ENCODE peak calls at places on chromosomes 4 and X, in four cellular contexts. A, W, J and H are unnamed samples.

GRCh38 chrX:10110316-10110932 is 46.4 kb upstream of the CLCN4 start:
- DNase-seq in J (no peak), A (no peak), W (no peak), H (no peak)

GRCh38 chrX:45479835-45480422 is 279.3 kb upstream of the DIPK2B start:
- DNase-seq in W (no peak), A (peak), J (no peak), H (peak)

GRCh38 chrX:2819345-2820130 is 9.2 kb upstream of the GYG2 start:
- DNase-seq in W (no peak), J (no peak), A (no peak), H (peak)

GRCh38 chr4:95318483-95318882 is 230.3 kb downstream of the UNC5C start:
- DNase-seq in A (no peak), J (no peak), W (no peak), H (no peak)

GRCh38 chr4:80305466-80305865 is 30.1 kb upstream of the CFAP299 start:
- DNase-seq in J (no peak), W (no peak), A (peak), H (peak)

GRCh38 chr4:129344058-129344457 is 248.1 kb downstream of the C4orf33 start:
- DNase-seq in W (no peak), J (peak), A (peak), H (peak)

GRCh38 chr4:158807696-158808095 is 38.9 kb downstream of the FNIP2 start:
- DNase-seq in A (no peak), W (no peak), J (no peak), H (no peak)

GRCh38 chr4:105061136-105061696 is 85.5 kb upstream of the TET2 start:
- DNase-seq in A (no peak), J (peak), W (no peak), H (no peak)

GRCh38 chr4:140308366-140309123 is 64.9 kb upstream of the SCOC start:
- DNase-seq in W (peak), J (peak), A (peak), H (peak)

GRCh38 chr4:140312101-140312500 is 61.3 kb upstream of the SCOC start:
- DNase-seq in W (no peak), J (no peak), A (no peak), H (no peak)

GRCh38 chr4:140305053-140305452 is 68.4 kb upstream of the SCOC start:
- DNase-seq in J (no peak), W (no peak), A (no peak), H (no peak)

GRCh38 chr4:140315032-140315826 is 58.2 kb upstream of the SCOC start:
- DNase-seq in J (no peak), A (no peak), W (no peak), H (no peak)

GRCh38 chr4:140309124-140309870 is 64.1 kb upstream of the SCOC start:
- DNase-seq in A (peak), J (no peak), W (no peak), H (peak)
- TF ChIP-seq CTCF in A (no peak), J (no peak), W (no peak), H (no peak)

GRCh38 chr4:5712517-5712916 is 1.5 kb downstream of the EVC start:
- DNase-seq in J (no peak), W (no peak), A (peak), H (peak)

GRCh38 chr4:5712931-5713330 is 1.9 kb downstream of the EVC start:
- DNase-seq in J (no peak), W (no peak), A (no peak), H (no peak)

GRCh38 chr4:5710962-5711478 is at the start of gene EVC:
- DNase-seq in W (peak), A (peak), J (peak), H (peak)

GRCh38 chr4:5710065-5710961 is 688 bp upstream of the EVC start:
- DNase-seq in W (no peak), J (no peak), A (peak), H (peak)

GRCh38 chr4:5711479-5712184 is 631 bp downstream of the EVC start:
- DNase-seq in W (no peak), A (peak), J (no peak), H (peak)
- TF ChIP-seq CTCF in W (no peak), A (no peak), J (no peak), H (no peak)

DNA sequence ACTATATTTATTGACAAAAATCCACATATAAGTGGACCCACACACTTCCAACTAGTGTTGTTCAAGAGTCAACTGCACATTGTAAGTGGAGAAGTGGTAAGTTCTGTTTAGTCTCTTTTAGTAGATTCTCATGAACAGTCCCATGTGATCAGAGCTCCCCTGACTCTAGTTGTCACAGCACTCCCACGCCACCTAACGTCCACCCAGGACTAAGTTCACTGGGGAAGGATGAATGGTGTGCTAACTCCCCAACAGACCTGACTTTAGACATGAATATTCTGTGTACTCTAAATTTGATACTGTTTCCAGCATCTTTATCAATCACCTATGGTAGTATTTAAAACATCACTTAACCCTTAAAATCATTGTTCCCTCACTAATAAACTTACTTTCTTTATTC is 59.8 kb downstream of the PACRGL start:
- DNase-seq in A (no peak), W (no peak), J (no peak), H (no peak)
- TF ChIP-seq CTCF in A (peak), W (no peak), J (no peak), H (no peak)

DNA sequence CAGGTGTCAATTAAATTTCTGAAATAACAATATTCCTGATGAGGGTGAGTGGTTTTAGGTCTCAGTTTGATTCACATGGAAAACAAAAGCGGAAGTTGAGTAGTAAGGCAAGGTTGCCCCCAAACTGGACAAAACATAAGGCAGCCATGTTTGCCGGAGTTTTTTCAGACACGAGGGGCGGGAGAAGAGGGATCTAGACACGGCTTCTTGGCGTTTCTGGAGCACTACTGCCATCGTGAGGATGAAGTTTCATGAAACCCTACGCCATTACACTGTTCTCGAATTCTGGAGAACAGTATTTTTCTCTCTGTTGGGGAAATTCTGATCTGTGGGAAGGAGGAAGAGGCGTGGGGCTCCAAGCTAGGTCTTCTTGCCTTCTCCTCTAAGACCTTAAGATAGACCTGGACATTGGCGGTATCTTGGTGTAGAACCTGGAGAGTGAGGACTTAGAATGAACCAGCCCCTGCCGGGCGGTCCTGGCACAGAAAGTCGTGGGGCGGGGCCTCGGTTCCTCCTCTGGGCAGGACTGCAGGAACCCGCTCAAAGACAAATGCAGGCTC is 160.3 kb downstream of the OR13H1 start:
- DNase-seq in J (peak), W (no peak), A (peak), H (peak)
- TF ChIP-seq CTCF in J (peak), W (peak), A (peak), H (no peak)

DNA sequence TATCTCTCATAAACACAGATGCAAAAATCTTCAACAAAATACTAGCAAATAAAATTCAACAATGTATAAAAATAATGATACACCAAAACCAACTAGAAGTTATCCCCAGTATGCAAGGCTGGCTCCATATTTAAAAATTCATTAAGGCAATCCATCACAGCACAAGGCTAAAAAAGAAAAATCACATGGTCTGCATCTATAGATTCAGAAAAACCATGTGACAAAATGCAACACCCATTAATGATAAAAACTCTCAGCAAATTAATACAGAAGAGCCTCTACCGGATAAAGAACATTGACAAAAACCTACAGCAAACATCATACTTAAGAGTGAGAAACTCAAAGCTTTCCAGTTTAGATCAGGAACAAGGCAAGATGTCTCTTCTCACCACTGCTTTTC is 182.6 kb downstream of the COL25A1 start:
- DNase-seq in J (no peak), A (no peak), W (no peak), H (no peak)
- TF ChIP-seq CTCF in J (no peak), A (no peak), W (no peak), H (no peak)

GRCh38 chr4:182835006-182835740 is 82.0 kb downstream of the DCTD start:
- DNase-seq in A (no peak), W (no peak), J (no peak), H (no peak)
- TF ChIP-seq CTCF in A (peak), W (no peak), J (no peak), H (no peak)

DNA sequence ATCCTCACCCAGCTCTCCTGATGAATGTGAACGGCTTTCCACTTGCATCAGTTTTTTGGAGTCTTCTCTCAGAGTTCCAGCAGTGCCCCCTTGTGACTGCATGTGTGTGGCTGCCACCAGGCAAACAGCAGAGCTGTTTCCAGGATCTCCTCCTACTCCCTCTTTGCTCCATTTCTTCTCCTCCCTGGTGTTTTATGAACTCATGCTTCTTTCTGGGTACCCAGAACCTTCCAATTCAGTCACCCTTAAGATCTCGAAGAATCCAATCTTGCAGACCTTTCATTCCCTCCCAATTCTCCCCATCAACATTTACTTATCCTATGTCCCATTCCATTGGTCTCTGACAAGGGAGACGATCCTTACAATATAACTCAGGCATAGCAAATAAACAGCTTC is 6.8 kb upstream of the TCEANC start:
- DNase-seq in A (peak), J (peak), W (peak), H (peak)
- TF ChIP-seq CTCF in A (peak), J (no peak), W (peak), H (peak)

DNA sequence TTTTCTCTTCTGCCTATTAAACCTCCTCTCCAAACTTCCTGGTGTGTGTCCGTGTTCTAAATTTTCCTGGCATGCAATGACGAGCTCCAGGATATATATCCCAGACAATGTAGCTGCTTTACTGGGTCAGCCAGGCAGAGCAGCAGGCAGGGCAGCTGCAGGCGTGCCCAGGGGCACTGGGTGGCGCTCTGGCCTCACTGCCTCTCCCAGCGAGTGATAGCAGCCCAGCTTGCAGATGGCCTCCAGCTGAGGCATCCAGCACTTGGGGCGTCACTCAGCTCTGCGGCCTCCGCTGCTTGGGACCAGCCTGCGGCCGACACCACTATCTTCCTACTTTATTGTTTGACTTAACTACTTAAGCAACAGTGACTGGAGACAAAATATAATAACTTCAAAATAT is 23.0 kb upstream of the UBA6 start:
- DNase-seq in A (no peak), W (no peak), J (no peak), H (peak)
- TF ChIP-seq CTCF in A (peak), W (no peak), J (no peak), H (peak)

DNA sequence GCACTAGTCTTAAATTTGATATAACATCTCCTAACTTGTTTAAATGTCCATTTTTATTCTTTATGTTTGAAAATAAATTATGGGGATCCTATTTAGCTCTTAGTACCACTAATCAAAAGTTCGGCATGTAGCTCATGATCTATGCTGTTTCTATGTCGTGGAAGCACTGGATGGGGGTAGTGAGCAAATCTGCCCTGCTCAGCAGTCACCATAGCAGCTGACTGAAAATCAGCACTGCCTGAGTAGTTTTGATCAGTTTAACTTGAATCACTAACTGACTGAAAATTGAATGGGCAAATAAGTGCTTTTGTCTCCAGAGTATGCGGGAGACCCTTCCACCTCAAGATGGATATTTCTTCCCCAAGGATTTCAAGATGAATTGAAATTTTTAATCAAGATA is 27.6 kb downstream of the NUDT6 start:
- DNase-seq in A (peak), J (no peak), W (no peak), H (no peak)
- TF ChIP-seq CTCF in A (peak), J (no peak), W (no peak), H (no peak)